ENCODE peak calls at places on chromosomes 4 and X, in four cellular contexts. X is sigmoid colon, H is uterus, W is stomach. E is an unnamed sample.

GRCh38 chr4:472881-473574 is 25.9 kb downstream of the ZNF721 start:
- DNase-seq in X (no peak), H (no peak), W (no peak), E (no peak)

GRCh38 chr4:83323136-83323535 is 11.5 kb downstream of the HPSE start:
- DNase-seq in X (no peak), H (no peak), W (no peak), E (no peak)

GRCh38 chr4:1775731-1776500 is 17.2 kb upstream of the FGFR3 start:
- DNase-seq in X (no peak), H (no peak), W (no peak), E (no peak)

GRCh38 chrX:69065451-69065850 is 99.8 kb downstream of the PJA1 start:
- DNase-seq in X (no peak), H (peak; percentile 4), W (peak; percentile 7), E (peak; percentile 42)

GRCh38 chr4:79609853-79610252 is 201.8 kb upstream of the GK2 start:
- DNase-seq in X (no peak), H (no peak), W (no peak), E (no peak)

GRCh38 chr4:139670765-139671164 is 5.1 kb downstream of the MGST2 start:
- DNase-seq in X (no peak), H (no peak), W (no peak), E (no peak)

GRCh38 chr4:60683357-60683756 is 516.8 kb upstream of the ADGRL3 start:
- DNase-seq in X (no peak), H (no peak), W (no peak), E (no peak)

GRCh38 chr4:7694256-7694775 is 245.3 kb downstream of the AFAP1 start:
- DNase-seq in X (no peak), H (no peak), W (no peak), E (peak; percentile 35)

GRCh38 chr4:37389369-37389765 is 144.8 kb downstream of the NWD2 start:
- DNase-seq in X (no peak), H (no peak), W (no peak), E (no peak)

GRCh38 chr4:23903859-23904438 is 14.1 kb upstream of the PPARGC1A start:
- DNase-seq in X (no peak), H (no peak), W (peak; percentile 58), E (no peak)

GRCh38 chrX:110477593-110478228 is 119.1 kb downstream of the RTL9 start:
- DNase-seq in X (no peak), H (no peak), W (no peak), E (no peak)

GRCh38 chr4:98687876-98688275 is 29.5 kb upstream of the TSPAN5 start:
- DNase-seq in X (no peak), H (no peak), W (no peak), E (no peak)

GRCh38 chrX:108000751-108001150 is 18.6 kb upstream of the TEX13B start:
- DNase-seq in X (no peak), H (no peak), W (no peak), E (no peak)

GRCh38 chrX:40947276-40947675 is 138.0 kb upstream of the USP9X start:
- DNase-seq in X (no peak), H (no peak), W (no peak), E (no peak)

GRCh38 chrX:40262641-40263560 is 165.1 kb upstream of the BCOR start:
- DNase-seq in X (no peak), H (peak; percentile 39), W (no peak), E (peak; percentile 64)

GRCh38 chr4:8071741-8072140 is 86.9 kb downstream of the ABLIM2 start:
- DNase-seq in X (no peak), H (no peak), W (no peak), E (no peak)

GRCh38 chrX:72052415-72053090 is 79.2 kb downstream of the RTL5 start:
- DNase-seq in X (no peak), H (no peak), W (no peak), E (no peak)

GRCh38 chrX:54807524-54808108 is at the start of gene MAGED2:
- DNase-seq in X (no peak), H (peak; percentile 43), W (no peak), E (peak; percentile 85)

GRCh38 chr4:138867404-138867803 is 148.2 kb upstream of the NOCT start:
- DNase-seq in X (no peak), H (no peak), W (no peak), E (no peak)

GRCh38 chr4:166128452-166128851 is 255.4 kb downstream of the TLL1 start:
- DNase-seq in X (no peak), H (no peak), W (no peak), E (no peak)

GRCh38 chr4:20356565-20356964 is 104.9 kb downstream of the SLIT2 start:
- DNase-seq in X (no peak), H (no peak), W (no peak), E (no peak)

GRCh38 chrX:72495041-72495440 is 77.6 kb downstream of the HDAC8 start:
- DNase-seq in X (no peak), H (peak; percentile 16), W (no peak), E (no peak)

GRCh38 chr4:110622841-110623709 is at the start of gene PITX2:
- DNase-seq in X (peak; percentile 70), H (peak; percentile 36), W (no peak), E (peak; percentile 73)

GRCh38 chr4:119300388-119301131 is 21.4 kb downstream of the FABP2 start:
- DNase-seq in X (peak; percentile 96), H (peak; percentile 93), W (peak; percentile 97), E (peak; percentile 99)

GRCh38 chrX:131987252-131987651 is 35.9 kb upstream of the STK26 start:
- DNase-seq in X (no peak), H (no peak), W (no peak), E (no peak)

GRCh38 chr4:36551697-36552214 is 270.3 kb downstream of the DTHD1 start:
- DNase-seq in X (no peak), H (no peak), W (no peak), E (no peak)

GRCh38 chrX:16832301-16832700 is 37.9 kb downstream of the RBBP7 start:
- DNase-seq in X (no peak), H (no peak), W (no peak), E (no peak)

GRCh38 chr4:151766691-151767090 is 5.9 kb upstream of the GATB start:
- DNase-seq in X (no peak), H (no peak), W (no peak), E (no peak)

DNA sequence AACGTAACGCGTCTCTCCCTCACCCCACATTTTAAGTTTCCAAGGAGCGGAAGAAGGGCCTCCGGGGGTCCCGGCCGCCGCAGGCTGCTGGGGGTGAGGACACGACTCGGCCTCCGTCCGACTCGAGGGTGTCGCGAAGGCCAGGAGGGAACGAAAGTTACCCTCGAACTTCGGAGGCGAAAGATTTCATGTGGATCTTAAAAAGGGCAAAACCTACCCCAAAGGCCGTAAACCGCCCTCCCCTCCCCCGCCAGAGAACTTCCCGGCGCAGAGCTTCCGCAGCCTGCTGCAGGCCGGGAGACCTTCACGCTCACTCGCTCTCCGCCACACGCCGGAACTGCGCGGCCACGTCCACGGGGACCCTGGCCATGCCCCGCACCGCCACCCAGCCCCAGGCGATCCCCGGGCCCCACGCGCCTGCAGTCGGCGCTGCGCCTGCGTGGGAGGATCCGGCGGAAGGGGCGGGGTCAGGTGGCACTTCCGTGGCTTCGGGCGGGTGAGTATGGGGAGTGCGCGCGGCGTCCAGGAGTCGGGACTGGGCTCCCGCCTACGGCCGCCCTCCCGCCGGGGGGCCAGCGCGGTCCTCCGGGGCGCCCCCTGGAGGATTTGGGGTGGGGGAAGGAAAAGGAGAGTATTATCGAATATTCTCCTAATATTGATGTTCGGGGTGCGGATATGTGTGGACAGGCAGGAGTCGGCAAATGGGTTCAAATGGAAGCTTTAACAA is at the start of gene MMAA:
- DNase-seq in X (peak; percentile 97), H (peak; percentile 95), W (peak; percentile 94), E (peak; percentile 98)
- TF ChIP-seq POLR2A in X (peak; percentile 94), H (peak; percentile 88), W (no peak), E (peak; percentile 53)

DNA sequence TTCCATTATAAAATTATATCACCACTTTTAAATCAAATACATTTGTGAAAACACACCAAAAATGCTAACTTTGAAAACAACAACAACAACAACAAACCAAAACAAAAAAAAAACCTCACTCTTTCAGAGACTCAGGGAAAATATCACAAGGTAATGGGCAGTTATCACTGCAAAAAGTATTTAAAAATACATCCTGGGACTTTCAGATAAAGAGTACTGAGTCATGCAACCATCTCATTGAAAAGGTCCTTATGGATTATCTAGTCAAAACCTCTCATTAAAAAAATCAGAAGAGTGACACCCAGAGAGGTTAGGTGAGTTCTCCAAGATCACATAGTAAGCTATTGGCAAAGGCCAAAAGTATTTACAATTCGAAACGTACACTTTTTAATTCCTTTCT is 9.5 kb downstream of the STX18 start:
- DNase-seq in X (no peak), H (no peak), W (no peak), E (no peak)
- TF ChIP-seq POLR2A in X (no peak), H (no peak), W (no peak), E (no peak)

DNA sequence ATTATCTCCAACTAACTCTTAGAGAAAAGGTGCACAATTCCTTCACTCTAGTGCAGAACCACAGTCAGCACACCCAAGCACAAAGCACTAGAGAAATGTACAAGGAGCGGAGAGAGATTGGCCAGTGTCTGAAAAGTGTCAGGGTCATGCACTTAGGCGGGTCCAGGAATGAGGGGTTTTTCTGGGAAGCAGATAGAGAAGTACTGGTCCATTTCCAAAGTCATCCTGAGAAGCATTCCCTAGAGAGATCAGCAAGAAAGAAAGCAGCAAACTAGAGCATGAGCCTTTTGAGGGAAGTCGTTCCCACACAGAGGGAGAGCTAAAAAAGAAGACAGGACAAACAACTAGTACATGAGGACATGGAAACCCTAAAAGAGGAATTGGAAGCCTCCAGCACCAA is 168.1 kb upstream of the MAP3K15 start:
- DNase-seq in X (no peak), H (no peak), W (no peak), E (no peak)
- TF ChIP-seq POLR2A in X (no peak), H (no peak), W (no peak), E (no peak)

GRCh38 chr4:53783208-53783859 is 192.0 kb upstream of the LNX1 start:
- DNase-seq in X (no peak), H (no peak), W (no peak), E (no peak)

GRCh38 chr4:53785996-53786395 is 194.7 kb upstream of the LNX1 start:
- DNase-seq in X (no peak), H (no peak), W (no peak), E (no peak)

GRCh38 chr4:53784112-53784511 is 192.8 kb upstream of the LNX1 start:
- DNase-seq in X (no peak), H (no peak), W (no peak), E (no peak)

GRCh38 chr4:53788011-53788410 is 196.7 kb upstream of the LNX1 start:
- DNase-seq in X (no peak), H (no peak), W (no peak), E (no peak)

DNA sequence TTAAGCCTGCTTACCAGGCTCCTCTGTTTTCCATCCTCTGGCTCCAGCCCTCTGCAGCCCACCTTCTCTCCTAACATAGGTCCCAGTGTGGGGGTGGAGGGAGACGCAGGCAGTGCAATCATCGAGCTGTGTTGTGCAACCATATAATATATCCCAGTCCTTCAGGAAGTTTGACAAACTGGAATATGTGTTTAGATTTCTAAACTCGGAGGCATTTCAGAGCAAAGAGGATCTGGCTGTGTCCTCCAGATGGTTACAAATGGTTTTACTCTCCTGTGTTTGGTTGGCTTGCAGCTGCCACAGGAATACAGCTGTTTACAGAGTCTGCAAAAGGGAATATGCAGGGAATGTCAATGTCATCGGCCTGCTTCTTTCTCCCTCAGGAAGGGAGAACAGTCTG is 195.3 kb upstream of the LNX1 start:
- DNase-seq in X (peak; percentile 71), H (peak; percentile 22), W (no peak), E (no peak)
- TF ChIP-seq POLR2A in X (no peak), H (no peak), W (no peak), E (no peak)

GRCh38 chr4:40525811-40526598 is 103.7 kb downstream of the RBM47 start:
- DNase-seq in X (no peak), H (peak; percentile 28), W (peak; percentile 53), E (no peak)
- TF ChIP-seq POLR2A in X (no peak), H (no peak), W (no peak), E (no peak)

E was measured in spleen.